ENCODE peak calls at places on chromosomes 6 and 20, in eight cellular contexts. One of them, this sample, is unnamed.

GRCh38 chr6:18241208-18241836 is 23.0 kb downstream of the DEK start:
- DNase-seq in cardiac fibroblast: no peak
- DNase-seq in astrocyte of the spinal cord: peak
- DNase-seq in adrenal gland: no peak
- DNase-seq in suprapubic skin: no peak
- DNase-seq in body of pancreas: no peak
- DNase-seq in bronchial epithelial cell: peak
- DNase-seq in GM06990: no peak
- DNase-seq in this sample: peak

GRCh38 chr6:98827295-98828159 is 6.8 kb upstream of the POU3F2 start:
- DNase-seq in cardiac fibroblast: peak
- DNase-seq in astrocyte of the spinal cord: no peak
- DNase-seq in adrenal gland: no peak
- DNase-seq in suprapubic skin: no peak
- DNase-seq in body of pancreas: no peak
- DNase-seq in bronchial epithelial cell: no peak
- DNase-seq in GM06990: no peak
- DNase-seq in this sample: no peak

GRCh38 chr6:15623282-15624116 is 39.3 kb downstream of the DTNBP1 start:
- DNase-seq in cardiac fibroblast: peak
- DNase-seq in astrocyte of the spinal cord: peak
- DNase-seq in adrenal gland: no peak
- DNase-seq in suprapubic skin: no peak
- DNase-seq in body of pancreas: no peak
- DNase-seq in bronchial epithelial cell: peak
- DNase-seq in GM06990: no peak
- DNase-seq in this sample: peak

GRCh38 chr6:10412165-10412947 is 2.5 kb downstream of the TFAP2A start:
- DNase-seq in cardiac fibroblast: peak
- DNase-seq in astrocyte of the spinal cord: peak
- DNase-seq in adrenal gland: no peak
- DNase-seq in suprapubic skin: no peak
- DNase-seq in body of pancreas: no peak
- DNase-seq in bronchial epithelial cell: peak
- DNase-seq in GM06990: peak
- DNase-seq in this sample: peak

GRCh38 chr6:122025104-122025503 is 374.3 kb upstream of the HSF2 start:
- DNase-seq in cardiac fibroblast: no peak
- DNase-seq in astrocyte of the spinal cord: no peak
- DNase-seq in adrenal gland: no peak
- DNase-seq in suprapubic skin: no peak
- DNase-seq in body of pancreas: no peak
- DNase-seq in bronchial epithelial cell: peak
- DNase-seq in GM06990: no peak
- DNase-seq in this sample: peak

GRCh38 chr6:120005292-120005976 is 655.9 kb upstream of the MAN1A1 start:
- DNase-seq in cardiac fibroblast: no peak
- DNase-seq in astrocyte of the spinal cord: no peak
- DNase-seq in adrenal gland: no peak
- DNase-seq in suprapubic skin: no peak
- DNase-seq in body of pancreas: no peak
- DNase-seq in bronchial epithelial cell: no peak
- DNase-seq in GM06990: no peak
- DNase-seq in this sample: no peak

GRCh38 chr20:10603971-10604864 is 69.6 kb downstream of the JAG1 start:
- DNase-seq in cardiac fibroblast: peak
- DNase-seq in astrocyte of the spinal cord: peak
- DNase-seq in adrenal gland: peak
- DNase-seq in suprapubic skin: no peak
- DNase-seq in body of pancreas: no peak
- DNase-seq in bronchial epithelial cell: peak
- DNase-seq in GM06990: no peak
- DNase-seq in this sample: peak

GRCh38 chr6:169725270-169726048 is 1.2 kb upstream of the PHF10 start:
- DNase-seq in cardiac fibroblast: peak
- DNase-seq in astrocyte of the spinal cord: peak
- DNase-seq in adrenal gland: peak
- DNase-seq in suprapubic skin: peak
- DNase-seq in body of pancreas: peak
- DNase-seq in bronchial epithelial cell: peak
- DNase-seq in GM06990: no peak
- DNase-seq in this sample: peak

GRCh38 chr6:133431031-133431430 is 189.9 kb downstream of the EYA4 start:
- DNase-seq in cardiac fibroblast: no peak
- DNase-seq in astrocyte of the spinal cord: no peak
- DNase-seq in adrenal gland: no peak
- DNase-seq in suprapubic skin: no peak
- DNase-seq in body of pancreas: no peak
- DNase-seq in bronchial epithelial cell: no peak
- DNase-seq in GM06990: no peak
- DNase-seq in this sample: no peak

GRCh38 chr20:1820137-1821074 is 74.8 kb upstream of the SIRPA start:
- DNase-seq in cardiac fibroblast: peak
- DNase-seq in astrocyte of the spinal cord: peak
- DNase-seq in adrenal gland: peak
- DNase-seq in suprapubic skin: no peak
- DNase-seq in body of pancreas: no peak
- DNase-seq in bronchial epithelial cell: peak
- DNase-seq in GM06990: no peak
- DNase-seq in this sample: peak

GRCh38 chr6:170034294-170034693 is 256.6 kb downstream of the DLL1 start:
- DNase-seq in cardiac fibroblast: no peak
- DNase-seq in astrocyte of the spinal cord: no peak
- DNase-seq in adrenal gland: peak
- DNase-seq in suprapubic skin: peak
- DNase-seq in body of pancreas: peak
- DNase-seq in bronchial epithelial cell: no peak
- DNase-seq in GM06990: no peak
- DNase-seq in this sample: no peak

GRCh38 chr20:20843982-20844381 is 131.5 kb upstream of the RALGAPA2 start:
- DNase-seq in cardiac fibroblast: no peak
- DNase-seq in astrocyte of the spinal cord: no peak
- DNase-seq in adrenal gland: no peak
- DNase-seq in suprapubic skin: no peak
- DNase-seq in body of pancreas: no peak
- DNase-seq in bronchial epithelial cell: peak
- DNase-seq in GM06990: no peak
- DNase-seq in this sample: peak

GRCh38 chr6:7673063-7673536 is 52.8 kb upstream of the BMP6 start:
- DNase-seq in cardiac fibroblast: peak
- DNase-seq in astrocyte of the spinal cord: peak
- DNase-seq in adrenal gland: no peak
- DNase-seq in suprapubic skin: peak
- DNase-seq in body of pancreas: no peak
- DNase-seq in bronchial epithelial cell: peak
- DNase-seq in GM06990: peak
- DNase-seq in this sample: peak

GRCh38 chr6:36056178-36056577 is 28.6 kb downstream of the MAPK14 start:
- DNase-seq in cardiac fibroblast: no peak
- DNase-seq in astrocyte of the spinal cord: no peak
- DNase-seq in adrenal gland: no peak
- DNase-seq in suprapubic skin: no peak
- DNase-seq in body of pancreas: no peak
- DNase-seq in bronchial epithelial cell: no peak
- DNase-seq in GM06990: no peak
- DNase-seq in this sample: no peak

GRCh38 chr20:3783068-3783489 is 1.8 kb upstream of the SPEF1 start:
- DNase-seq in cardiac fibroblast: no peak
- DNase-seq in astrocyte of the spinal cord: no peak
- DNase-seq in adrenal gland: no peak
- DNase-seq in suprapubic skin: no peak
- DNase-seq in body of pancreas: no peak
- DNase-seq in bronchial epithelial cell: no peak
- DNase-seq in GM06990: no peak
- DNase-seq in this sample: peak

GRCh38 chr20:3778976-3779375 is 2.3 kb downstream of the SPEF1 start:
- DNase-seq in cardiac fibroblast: no peak
- DNase-seq in astrocyte of the spinal cord: no peak
- DNase-seq in adrenal gland: no peak
- DNase-seq in suprapubic skin: no peak
- DNase-seq in body of pancreas: no peak
- DNase-seq in bronchial epithelial cell: no peak
- DNase-seq in GM06990: no peak
- DNase-seq in this sample: no peak

GRCh38 chr20:3783516-3784225 is 2.4 kb upstream of the SPEF1 start:
- DNase-seq in cardiac fibroblast: no peak
- DNase-seq in astrocyte of the spinal cord: no peak
- DNase-seq in adrenal gland: no peak
- DNase-seq in suprapubic skin: no peak
- DNase-seq in body of pancreas: no peak
- DNase-seq in bronchial epithelial cell: no peak
- DNase-seq in GM06990: no peak
- DNase-seq in this sample: no peak

GRCh38 chr20:3782597-3782996 is 1.3 kb upstream of the SPEF1 start:
- DNase-seq in cardiac fibroblast: no peak
- DNase-seq in astrocyte of the spinal cord: no peak
- DNase-seq in adrenal gland: no peak
- DNase-seq in suprapubic skin: no peak
- DNase-seq in body of pancreas: no peak
- DNase-seq in bronchial epithelial cell: no peak
- DNase-seq in GM06990: no peak
- DNase-seq in this sample: no peak

GRCh38 chr20:3781153-3781910 is at the start of gene SPEF1:
- DNase-seq in cardiac fibroblast: peak
- DNase-seq in astrocyte of the spinal cord: peak
- DNase-seq in adrenal gland: peak
- DNase-seq in suprapubic skin: no peak
- DNase-seq in body of pancreas: peak
- DNase-seq in bronchial epithelial cell: peak
- DNase-seq in GM06990: no peak
- DNase-seq in this sample: peak
- TF ChIP-seq CTCF in cardiac fibroblast: peak
- TF ChIP-seq CTCF in astrocyte of the spinal cord: peak
- TF ChIP-seq CTCF in adrenal gland: peak
- TF ChIP-seq CTCF in suprapubic skin: peak
- TF ChIP-seq CTCF in body of pancreas: peak
- TF ChIP-seq CTCF in bronchial epithelial cell: peak
- TF ChIP-seq CTCF in GM06990: peak
- TF ChIP-seq CTCF in this sample: peak

DNA sequence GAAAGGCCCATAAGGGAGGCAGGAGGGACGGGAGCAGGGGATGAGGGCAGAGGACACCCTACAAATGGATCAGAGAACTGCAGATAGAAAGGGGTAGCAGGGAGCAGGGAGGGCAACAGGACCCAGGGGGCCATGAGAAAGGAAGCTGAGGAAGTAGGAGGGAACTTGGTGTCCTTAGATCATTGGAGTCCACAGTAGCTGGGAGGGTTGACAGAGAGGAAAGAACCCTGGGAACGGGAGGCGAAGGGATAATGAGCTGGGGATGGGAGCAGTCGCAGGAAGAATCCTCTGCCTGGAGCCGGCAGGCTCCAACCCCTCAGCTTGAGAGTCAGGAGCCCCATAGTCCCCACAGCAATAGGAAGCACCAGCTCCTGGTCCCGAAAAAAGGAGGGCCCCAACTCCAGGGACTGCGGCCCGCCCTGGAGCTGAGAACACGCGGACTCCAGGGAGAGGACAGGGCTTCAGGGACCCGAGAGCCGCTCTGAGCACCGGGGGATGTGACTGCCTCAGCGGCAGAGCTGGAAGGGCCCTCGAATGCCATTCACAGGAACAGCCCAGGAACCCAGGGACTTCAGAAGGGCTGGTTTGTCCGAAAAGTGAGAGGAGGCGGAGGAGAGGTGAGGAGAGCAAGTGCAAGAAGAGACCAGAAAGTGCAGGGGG is 32.7 kb downstream of the HLA-A start:
- DNase-seq in cardiac fibroblast: no peak
- DNase-seq in astrocyte of the spinal cord: no peak
- DNase-seq in adrenal gland: no peak
- DNase-seq in suprapubic skin: no peak
- DNase-seq in body of pancreas: no peak
- DNase-seq in bronchial epithelial cell: no peak
- DNase-seq in GM06990: no peak
- DNase-seq in this sample: no peak
- H3K4me3 ChIP-seq in cardiac fibroblast: no peak
- H3K4me3 ChIP-seq in astrocyte of the spinal cord: no peak
- H3K4me3 ChIP-seq in adrenal gland: no peak
- H3K4me3 ChIP-seq in suprapubic skin: peak
- H3K4me3 ChIP-seq in body of pancreas: no peak
- H3K4me3 ChIP-seq in bronchial epithelial cell: no peak
- H3K4me3 ChIP-seq in GM06990: no peak
- H3K4me3 ChIP-seq in this sample: no peak

GRCh38 chr20:45611054-45611453 is 18.5 kb upstream of the WFDC10A start:
- DNase-seq in cardiac fibroblast: peak
- DNase-seq in astrocyte of the spinal cord: peak
- DNase-seq in adrenal gland: no peak
- DNase-seq in suprapubic skin: no peak
- DNase-seq in body of pancreas: no peak
- DNase-seq in bronchial epithelial cell: peak
- DNase-seq in GM06990: no peak
- DNase-seq in this sample: peak
- TF ChIP-seq CTCF in cardiac fibroblast: no peak
- TF ChIP-seq CTCF in astrocyte of the spinal cord: no peak
- TF ChIP-seq CTCF in adrenal gland: no peak
- TF ChIP-seq CTCF in suprapubic skin: no peak
- TF ChIP-seq CTCF in body of pancreas: no peak
- TF ChIP-seq CTCF in bronchial epithelial cell: no peak
- TF ChIP-seq CTCF in GM06990: no peak
- TF ChIP-seq CTCF in this sample: no peak

GRCh38 chr6:138991206-138991605 is 3.2 kb upstream of the REPS1 start:
- DNase-seq in cardiac fibroblast: no peak
- DNase-seq in astrocyte of the spinal cord: no peak
- DNase-seq in adrenal gland: peak
- DNase-seq in suprapubic skin: no peak
- DNase-seq in body of pancreas: no peak
- DNase-seq in bronchial epithelial cell: no peak
- DNase-seq in GM06990: no peak
- DNase-seq in this sample: no peak
- H3K4me3 ChIP-seq in cardiac fibroblast: no peak
- H3K4me3 ChIP-seq in astrocyte of the spinal cord: no peak
- H3K4me3 ChIP-seq in adrenal gland: no peak
- H3K4me3 ChIP-seq in suprapubic skin: no peak
- H3K4me3 ChIP-seq in body of pancreas: no peak
- H3K4me3 ChIP-seq in bronchial epithelial cell: no peak
- H3K4me3 ChIP-seq in GM06990: no peak
- H3K4me3 ChIP-seq in this sample: no peak

GRCh38 chr20:63182946-63183415 is 33.0 kb downstream of the YTHDF1 start:
- DNase-seq in cardiac fibroblast: no peak
- DNase-seq in astrocyte of the spinal cord: no peak
- DNase-seq in adrenal gland: no peak
- DNase-seq in suprapubic skin: no peak
- DNase-seq in body of pancreas: no peak
- DNase-seq in bronchial epithelial cell: no peak
- DNase-seq in GM06990: no peak
- DNase-seq in this sample: no peak

GRCh38 chr20:63182425-63182824 is 33.5 kb downstream of the YTHDF1 start:
- DNase-seq in cardiac fibroblast: no peak
- DNase-seq in astrocyte of the spinal cord: no peak
- DNase-seq in adrenal gland: no peak
- DNase-seq in suprapubic skin: no peak
- DNase-seq in body of pancreas: no peak
- DNase-seq in bronchial epithelial cell: no peak
- DNase-seq in GM06990: no peak
- DNase-seq in this sample: no peak

GRCh38 chr20:63185215-63185796 is 30.6 kb downstream of the YTHDF1 start:
- DNase-seq in cardiac fibroblast: no peak
- DNase-seq in astrocyte of the spinal cord: no peak
- DNase-seq in adrenal gland: no peak
- DNase-seq in suprapubic skin: no peak
- DNase-seq in body of pancreas: no peak
- DNase-seq in bronchial epithelial cell: no peak
- DNase-seq in GM06990: no peak
- DNase-seq in this sample: no peak

GRCh38 chr20:63181226-63181625 is 34.7 kb downstream of the YTHDF1 start:
- DNase-seq in cardiac fibroblast: no peak
- DNase-seq in astrocyte of the spinal cord: no peak
- DNase-seq in adrenal gland: no peak
- DNase-seq in suprapubic skin: no peak
- DNase-seq in body of pancreas: no peak
- DNase-seq in bronchial epithelial cell: no peak
- DNase-seq in GM06990: no peak
- DNase-seq in this sample: no peak

GRCh38 chr20:63183422-63184146 is 32.3 kb downstream of the YTHDF1 start:
- DNase-seq in cardiac fibroblast: peak
- DNase-seq in astrocyte of the spinal cord: no peak
- DNase-seq in adrenal gland: peak
- DNase-seq in suprapubic skin: no peak
- DNase-seq in body of pancreas: peak
- DNase-seq in bronchial epithelial cell: peak
- DNase-seq in GM06990: no peak
- DNase-seq in this sample: peak
- TF ChIP-seq CTCF in cardiac fibroblast: peak
- TF ChIP-seq CTCF in astrocyte of the spinal cord: peak
- TF ChIP-seq CTCF in adrenal gland: peak
- TF ChIP-seq CTCF in suprapubic skin: peak
- TF ChIP-seq CTCF in body of pancreas: peak
- TF ChIP-seq CTCF in bronchial epithelial cell: peak
- TF ChIP-seq CTCF in GM06990: peak
- TF ChIP-seq CTCF in this sample: peak

This sample was measured in epithelial cell of esophagus.